ENCODE peak calls at places on chromosomes 16 and 17, in four cellular contexts. G is activated CD4-positive, alpha-beta T cell treated with anti-CD3 and anti-CD28 coated beads, Interleukin-2, amount 10 ng/mL, durations not matched to agents 7 days and 5 days; J is activated T-helper 1 cell treated with anti-CD3 and anti-CD28 coated beads, Interleukin-2, amount 50 U/mL, for 16 hours; T is AG10803. D is an unnamed sample.

GRCh38 chr16:14475370-14476139 is 154.5 kb downstream of the PARN start:
- DNase-seq in G (no peak), J (no peak), T (no peak), D (no peak)

GRCh38 chr16:29011112-29011511 is 26.3 kb downstream of the LAT start:
- DNase-seq in G (no peak), J (no peak), T (no peak), D (no peak)

GRCh38 chr17:33814852-33815251 is 440.2 kb upstream of the CCL2 start:
- DNase-seq in G (no peak), J (no peak), T (no peak), D (no peak)

GRCh38 chr16:82609140-82609539 is 17.6 kb upstream of the CDH13 start:
- DNase-seq in G (no peak), J (no peak), T (peak; percentile 19), D (no peak)

GRCh38 chr16:56262148-56262878 is 71.0 kb downstream of the GNAO1 start:
- DNase-seq in G (peak; percentile 56), J (peak; percentile 32), T (no peak), D (no peak)

GRCh38 chr17:75571197-75571884 is 16.3 kb upstream of the MYO15B start:
- DNase-seq in G (peak; percentile 48), J (no peak), T (no peak), D (no peak)

GRCh38 chr17:49730078-49730786 is 22.5 kb upstream of the SLC35B1 start:
- DNase-seq in G (no peak), J (no peak), T (peak; percentile 98), D (no peak)

GRCh38 chr16:2091722-2092620 is 43.7 kb downstream of the PKD1 start:
- DNase-seq in G (no peak), J (no peak), T (no peak), D (no peak)

GRCh38 chr17:63275318-63275967 is 170.7 kb downstream of the CYB561 start:
- DNase-seq in G (no peak), J (no peak), T (peak; percentile 93), D (no peak)

GRCh38 chr16:31265329-31266245 is 5.8 kb downstream of the ITGAM start:
- DNase-seq in G (peak; percentile 21), J (peak; percentile 57), T (no peak), D (no peak)

GRCh38 chr17:43410557-43411368 is 12.0 kb downstream of the ARL4D start:
- DNase-seq in G (no peak), J (no peak), T (peak; percentile 33), D (no peak)

GRCh38 chr16:53434436-53435065 is at the start of gene RBL2:
- DNase-seq in G (peak; percentile 80), J (peak; percentile 77), T (peak; percentile 79), D (peak; percentile 24)